ENCODE peak calls at places on chromosome 10, in ten cellular contexts. T is lower leg skin, K is tibial artery, E is stomach, G is fibroblast of mammary gland, H is heart right ventricle, Q is AG09309, U is prostate gland, P is choroid plexus epithelial cell, X is IMR-90. F is an unnamed sample.

GRCh38 chr10:74058658-74059057 is 60.7 kb downstream of the VCL start:
- DNase-seq in T (no peak), K (no peak), E (no peak), G (no peak), H (no peak), Q (no peak), U (no peak), P (peak; percentile 68), X (no peak), F (no peak)

GRCh38 chr10:132237871-132238270 is 51.1 kb downstream of the DPYSL4 start:
- DNase-seq in T (no peak), K (no peak), E (no peak), G (no peak), H (no peak), Q (no peak), U (no peak), P (no peak), X (no peak), F (no peak)

GRCh38 chr10:66747451-66747850 is 178.4 kb upstream of the LRRTM3 start:
- DNase-seq in T (no peak), K (no peak), E (no peak), G (peak; percentile 14), H (no peak), Q (peak; percentile 38), U (no peak), P (peak; percentile 82), X (peak; percentile 85), F (peak; percentile 92)

GRCh38 chr10:29482591-29483421 is 152.0 kb downstream of the SVIL start:
- DNase-seq in T (no peak), K (no peak), E (no peak), G (peak; percentile 62), H (no peak), Q (no peak), U (no peak), P (peak; percentile 89), X (peak; percentile 76), F (peak; percentile 60)

GRCh38 chr10:111297351-111297848 is 220.6 kb downstream of the ADRA2A start:
- DNase-seq in T (no peak), K (no peak), E (no peak), G (peak; percentile 28), H (no peak), Q (no peak), U (no peak), P (no peak), X (no peak), F (no peak)

GRCh38 chr10:33993917-33994316 is 659.5 kb upstream of the NRP1 start:
- DNase-seq in T (no peak), K (no peak), E (no peak), G (no peak), H (no peak), Q (no peak), U (no peak), P (no peak), X (no peak), F (no peak)

GRCh38 chr10:13865758-13866491 is 279.2 kb downstream of the PRPF18 start:
- DNase-seq in T (no peak), K (no peak), E (no peak), G (peak; percentile 83), H (peak; percentile 49), Q (no peak), U (no peak), P (peak; percentile 69), X (peak; percentile 80), F (peak; percentile 65)

GRCh38 chr10:28180654-28181053 is 122.2 kb downstream of the MPP7 start:
- DNase-seq in T (no peak), K (no peak), E (no peak), G (no peak), H (no peak), Q (no peak), U (no peak), P (no peak), X (peak; percentile 13), F (no peak)

DNA sequence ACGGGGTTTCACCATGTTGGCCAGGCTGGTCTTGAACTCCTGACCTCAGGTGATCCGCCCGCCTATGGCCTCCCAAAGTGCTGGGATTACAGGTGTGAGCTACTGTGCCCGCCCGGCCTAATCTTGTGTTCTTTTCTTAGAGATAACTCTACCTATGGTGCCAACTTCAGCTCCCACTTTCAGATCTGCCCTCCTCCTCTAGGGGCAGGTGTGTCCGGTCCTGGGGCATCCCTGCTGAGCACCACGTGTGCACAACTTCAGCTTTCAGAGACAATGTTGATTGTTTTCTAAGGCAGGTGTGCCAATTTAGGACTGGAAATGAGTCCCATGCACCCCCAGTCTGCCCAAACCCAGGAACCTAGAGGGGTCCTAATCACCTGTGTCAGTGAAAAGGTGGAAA is 18.5 kb upstream of the FXYD4 start:
- DNase-seq in T (no peak), K (no peak), E (no peak), G (no peak), H (no peak), Q (no peak), U (no peak), P (no peak), X (no peak), F (no peak)
- TF ChIP-seq CTCF in T (no peak), K (no peak), E (no peak), G (no peak), H (no peak), Q (no peak), U (no peak), P (no peak), X (no peak), F (no peak)

GRCh38 chr10:43610636-43611035 is 4.4 kb downstream of the ZNF485 start:
- DNase-seq in T (no peak), K (no peak), E (no peak), G (peak; percentile 49), H (no peak), Q (no peak), U (no peak), P (peak; percentile 49), X (peak; percentile 43), F (no peak)

GRCh38 chr10:43606323-43607198 is at the start of gene ZNF485:
- DNase-seq in T (peak; percentile 90), K (peak; percentile 62), E (peak; percentile 70), G (peak; percentile 67), H (peak; percentile 70), Q (no peak), U (peak; percentile 58), P (peak; percentile 69), X (peak; percentile 64), F (peak; percentile 68)

GRCh38 chr10:43607199-43607573 is 948 bp downstream of the ZNF485 start:
- DNase-seq in T (no peak), K (no peak), E (no peak), G (no peak), H (no peak), Q (no peak), U (no peak), P (no peak), X (no peak), F (no peak)

DNA sequence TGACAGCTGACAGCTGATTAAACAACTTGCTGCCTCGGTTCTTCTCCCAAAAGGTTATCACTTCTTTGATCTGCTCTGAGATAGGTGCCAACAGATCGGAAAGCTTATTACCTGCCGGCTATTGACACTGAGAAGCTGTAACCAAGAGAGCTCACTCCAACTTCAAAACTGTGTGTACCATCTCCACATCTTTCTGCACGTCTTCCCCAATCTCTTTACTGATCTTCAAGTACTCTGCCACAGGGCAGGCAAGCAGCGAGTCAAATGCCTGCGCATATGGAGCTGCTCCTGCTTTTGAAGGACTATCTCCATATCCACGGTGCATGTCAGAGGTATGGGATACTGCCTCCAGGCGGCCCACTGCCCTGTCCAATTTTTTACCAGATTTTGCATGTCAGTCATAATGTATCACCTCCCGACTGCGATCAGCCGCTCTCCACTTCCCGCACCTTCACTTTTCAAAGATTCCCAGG is 352 bp upstream of the ZNF485 start:
- DNase-seq in T (no peak), K (no peak), E (no peak), G (no peak), H (no peak), Q (no peak), U (no peak), P (no peak), X (no peak), F (no peak)
- H3K4me3 ChIP-seq in T (peak overlapping the region; percentile 85), K (peak overlapping the region; percentile 99), E (peak overlapping the region; percentile 96), G (peak overlapping the region; percentile 71), H (peak overlapping the region; percentile 69), Q (peak overlapping the region; percentile 86), U (peak overlapping the region; percentile 79), P (peak overlapping the region; percentile 85), X (peak overlapping the region; percentile 69), F (peak overlapping the region; percentile 78)

DNA sequence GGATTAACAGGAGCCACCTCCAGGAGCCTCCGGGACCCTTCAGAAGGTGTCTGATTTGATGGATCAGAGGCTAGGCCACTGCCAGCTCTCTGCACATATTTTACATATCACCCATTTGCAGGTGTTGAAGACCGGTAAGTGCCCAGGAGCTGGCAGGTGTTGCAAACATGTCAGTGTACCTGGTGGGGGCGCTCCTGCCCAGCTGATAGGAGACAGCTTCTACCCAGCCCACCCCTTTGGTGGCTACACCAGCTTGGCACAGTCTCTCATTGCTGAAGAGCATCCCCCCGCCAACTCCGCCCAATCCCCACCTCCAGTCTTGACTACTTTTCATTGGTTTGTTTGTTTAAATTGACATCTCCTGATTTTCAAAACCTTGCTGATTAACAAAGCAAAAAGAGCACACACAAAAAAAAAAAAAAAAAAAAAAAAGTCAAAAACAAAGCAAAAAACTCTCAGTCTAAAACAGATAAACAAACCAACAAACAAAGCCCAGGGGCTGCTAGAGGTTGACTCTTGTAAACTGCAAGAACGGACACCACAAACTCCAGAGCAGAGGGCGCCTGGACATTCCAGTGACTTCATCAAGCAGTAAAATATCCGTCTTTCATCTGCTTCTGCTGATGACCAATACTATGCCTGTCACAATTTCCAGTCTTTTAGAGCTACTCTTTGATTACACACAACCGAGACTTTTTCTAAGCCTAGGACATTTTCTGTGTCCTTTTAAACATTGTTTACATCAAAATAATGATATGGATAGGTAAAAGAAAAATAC is 275.3 kb downstream of the NRG3 start:
- DNase-seq in T (no peak), K (no peak), E (no peak), G (peak; percentile 27), H (peak; percentile 4), Q (no peak), U (no peak), P (peak; percentile 38), X (no peak), F (peak; percentile 71)
- TF ChIP-seq CTCF in T (no peak), K (no peak), E (no peak), G (peak; percentile 33), H (no peak), Q (no peak), U (no peak), P (peak; percentile 56), X (no peak), F (peak; percentile 45)

GRCh38 chr10:3780056-3780765 is 4.8 kb downstream of the KLF6 start:
- DNase-seq in T (peak; percentile 89), K (peak; percentile 41), E (no peak), G (peak; percentile 59), H (no peak), Q (no peak), U (no peak), P (peak; percentile 75), X (peak; percentile 71), F (peak; percentile 65)

GRCh38 chr10:3779146-3779707 is 5.8 kb downstream of the KLF6 start:
- DNase-seq in T (no peak), K (no peak), E (no peak), G (peak; percentile 51), H (no peak), Q (no peak), U (no peak), P (peak; percentile 66), X (peak; percentile 45), F (peak; percentile 50)

GRCh38 chr10:3778708-3779108 is 6.3 kb downstream of the KLF6 start:
- DNase-seq in T (no peak), K (no peak), E (no peak), G (peak; percentile 36), H (no peak), Q (no peak), U (no peak), P (peak; percentile 49), X (peak; percentile 12), F (peak; percentile 58)

GRCh38 chr10:3776796-3777571 is 8.0 kb downstream of the KLF6 start:
- DNase-seq in T (no peak), K (peak; percentile 55), E (peak; percentile 71), G (peak; percentile 90), H (peak; percentile 57), Q (no peak), U (peak; percentile 83), P (peak; percentile 94), X (peak; percentile 94), F (peak; percentile 93)

GRCh38 chr10:3777876-3778707 is 6.9 kb downstream of the KLF6 start:
- DNase-seq in T (no peak), K (no peak), E (no peak), G (peak; percentile 36), H (no peak), Q (no peak), U (no peak), P (peak; percentile 49), X (peak; percentile 16), F (peak; percentile 47)
- H3K4me3 ChIP-seq in T (no peak overlapping the region), K (peak overlapping the region; percentile 99), E (peak overlapping the region; percentile 69), G (no peak overlapping the region), H (no peak overlapping the region), Q (no peak overlapping the region), U (no peak overlapping the region), P (peak overlapping the region; percentile 6), X (no peak overlapping the region), F (peak overlapping the region; percentile 3)